ENCODE peak calls at places on chromosome 7, in ten cellular contexts. F is psoas muscle; D is cardiac fibroblast; W is MCF 10A; P is glutamatergic neuron; B is B cell; V is CD4-positive, alpha-beta T cell; J is thoracic aorta; H is testis; T is neural crest cell. C is an unnamed sample.

GRCh38 chr7:28083159-28083997 is 97.2 kb downstream of the JAZF1 start:
- DNase-seq in F (peak; percentile 28), D (peak; percentile 91), W (peak; percentile 91), P (no peak), B (no peak), V (no peak), J (peak; percentile 34), H (peak; percentile 80), T (no peak), C (no peak)

GRCh38 chr7:110534241-110534931 is 556.5 kb upstream of the LRRN3 start:
- DNase-seq in F (no peak), D (peak; percentile 38), W (peak; percentile 90), P (no peak), B (no peak), V (no peak), J (no peak), H (peak; percentile 60), T (no peak), C (no peak)

GRCh38 chr7:46024263-46024916 is 103.3 kb upstream of the IGFBP3 start:
- DNase-seq in F (no peak), D (peak; percentile 35), W (peak; percentile 13), P (no peak), B (no peak), V (no peak), J (no peak), H (no peak), T (no peak), C (no peak)

GRCh38 chr7:12210179-12211053 is 678 bp upstream of the TMEM106B start:
- DNase-seq in F (peak; percentile 16), D (no peak), W (no peak), P (no peak), B (no peak), V (peak; percentile 61), J (no peak), H (peak; percentile 51), T (no peak), C (peak; percentile 10)

GRCh38 chr7:141013345-141013715 is 1.4 kb downstream of the MRPS33 start:
- DNase-seq in F (no peak), D (no peak), W (no peak), P (no peak), B (peak; percentile 15), V (no peak), J (no peak), H (no peak), T (no peak), C (no peak)

GRCh38 chr7:130277763-130278643 is 11.3 kb downstream of the CPA2 start:
- DNase-seq in F (peak; percentile 41), D (peak; percentile 78), W (peak; percentile 55), P (peak; percentile 86), B (no peak), V (no peak), J (no peak), H (peak; percentile 70), T (peak; percentile 34), C (no peak)

GRCh38 chr7:114190387-114190786 is 224.2 kb upstream of the FOXP2 start:
- DNase-seq in F (no peak), D (no peak), W (no peak), P (no peak), B (no peak), V (no peak), J (no peak), H (no peak), T (no peak), C (no peak)

GRCh38 chr7:137846588-137847417 is at the start of gene DGKI:
- DNase-seq in F (peak; percentile 33), D (peak; percentile 25), W (no peak), P (peak; percentile 90), B (peak; percentile 11), V (no peak), J (no peak), H (peak; percentile 50), T (peak; percentile 42), C (peak; percentile 26)

GRCh38 chr7:54546081-54546985 is 4.2 kb downstream of the VSTM2A start:
- DNase-seq in F (no peak), D (no peak), W (no peak), P (peak; percentile 82), B (no peak), V (no peak), J (no peak), H (peak; percentile 48), T (peak; percentile 54), C (peak; percentile 55)

GRCh38 chr7:22900101-22900500 is 77.5 kb upstream of the TOMM7 start:
- DNase-seq in F (no peak), D (no peak), W (no peak), P (no peak), B (no peak), V (no peak), J (no peak), H (no peak), T (no peak), C (no peak)

GRCh38 chr7:107559864-107560263 is 3.9 kb downstream of the COG5 start:
- DNase-seq in F (no peak), D (peak; percentile 69), W (peak; percentile 55), P (no peak), B (no peak), V (no peak), J (no peak), H (no peak), T (no peak), C (no peak)

GRCh38 chr7:26156454-26157365 is 4.7 kb downstream of the NFE2L3 start:
- DNase-seq in F (no peak), D (peak; percentile 95), W (peak; percentile 64), P (no peak), B (peak; percentile 78), V (no peak), J (no peak), H (no peak), T (no peak), C (no peak)

GRCh38 chr7:151871189-151871735 is 5.7 kb downstream of the PRKAG2 start:
- DNase-seq in F (no peak), D (no peak), W (no peak), P (no peak), B (no peak), V (no peak), J (no peak), H (no peak), T (no peak), C (no peak)

GRCh38 chr7:102834999-102835398 is 77.8 kb upstream of the LRRC17 start:
- DNase-seq in F (no peak), D (peak; percentile 92), W (peak; percentile 63), P (no peak), B (no peak), V (no peak), J (no peak), H (no peak), T (no peak), C (no peak)

GRCh38 chr7:13416544-13416943 is 572.9 kb downstream of the ETV1 start:
- DNase-seq in F (no peak), D (no peak), W (no peak), P (no peak), B (no peak), V (no peak), J (no peak), H (no peak), T (no peak), C (no peak)

GRCh38 chr7:158391141-158391540 is 196.5 kb downstream of the PTPRN2 start:
- DNase-seq in F (no peak), D (no peak), W (no peak), P (no peak), B (no peak), V (no peak), J (no peak), H (no peak), T (no peak), C (no peak)

DNA sequence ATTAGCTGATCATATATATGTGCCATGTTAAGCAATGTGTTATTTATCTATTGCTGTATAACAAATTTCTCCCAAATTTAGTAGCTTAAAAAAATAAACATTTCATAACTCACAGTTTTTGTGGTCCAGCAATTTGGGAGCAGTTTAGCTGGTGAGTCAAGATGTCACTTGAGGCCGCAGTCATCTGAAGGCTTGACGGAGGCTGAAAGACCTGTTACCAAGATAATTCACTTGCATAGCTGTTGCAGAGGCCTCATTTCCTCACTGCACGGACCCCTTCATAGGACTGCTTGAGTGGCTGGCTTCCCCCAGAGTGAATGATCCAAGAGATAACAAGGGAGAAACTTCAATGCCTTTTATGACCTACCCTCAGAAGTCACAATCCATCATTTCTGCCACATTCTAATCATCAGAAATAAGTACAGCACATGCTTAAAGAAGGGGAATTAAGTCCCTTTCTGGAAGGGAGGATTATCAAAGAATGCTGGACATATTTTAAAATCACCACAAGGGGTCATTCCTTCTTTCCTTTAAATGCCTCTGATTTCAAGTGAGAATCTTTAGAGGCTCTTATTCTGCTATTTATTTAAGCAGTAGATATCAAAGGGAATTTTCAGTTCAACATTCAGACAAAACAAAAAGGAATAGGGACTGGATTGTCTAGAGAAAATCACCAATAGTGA is 10.5 kb upstream of the SRPK2 start:
- DNase-seq in F (no peak), D (peak; percentile 47), W (no peak), P (no peak), B (no peak), V (no peak), J (no peak), H (no peak), T (no peak), C (no peak)
- TF ChIP-seq CTCF in F (no peak), D (peak; percentile 40), W (peak; percentile 31), P (peak; percentile 23), B (no peak), V (no peak), J (no peak), H (peak; percentile 13), T (peak; percentile 59), C (peak; percentile 37)

GRCh38 chr7:123070702-123071286 is 75.3 kb upstream of the TAS2R16 start:
- DNase-seq in F (no peak), D (peak; percentile 68), W (no peak), P (no peak), B (no peak), V (no peak), J (no peak), H (no peak), T (peak; percentile 4), C (no peak)
- TF ChIP-seq CTCF in F (no peak), D (peak; percentile 67), W (no peak), P (no peak), B (no peak), V (no peak), J (no peak), H (no peak), T (peak; percentile 62), C (peak; percentile 58)

DNA sequence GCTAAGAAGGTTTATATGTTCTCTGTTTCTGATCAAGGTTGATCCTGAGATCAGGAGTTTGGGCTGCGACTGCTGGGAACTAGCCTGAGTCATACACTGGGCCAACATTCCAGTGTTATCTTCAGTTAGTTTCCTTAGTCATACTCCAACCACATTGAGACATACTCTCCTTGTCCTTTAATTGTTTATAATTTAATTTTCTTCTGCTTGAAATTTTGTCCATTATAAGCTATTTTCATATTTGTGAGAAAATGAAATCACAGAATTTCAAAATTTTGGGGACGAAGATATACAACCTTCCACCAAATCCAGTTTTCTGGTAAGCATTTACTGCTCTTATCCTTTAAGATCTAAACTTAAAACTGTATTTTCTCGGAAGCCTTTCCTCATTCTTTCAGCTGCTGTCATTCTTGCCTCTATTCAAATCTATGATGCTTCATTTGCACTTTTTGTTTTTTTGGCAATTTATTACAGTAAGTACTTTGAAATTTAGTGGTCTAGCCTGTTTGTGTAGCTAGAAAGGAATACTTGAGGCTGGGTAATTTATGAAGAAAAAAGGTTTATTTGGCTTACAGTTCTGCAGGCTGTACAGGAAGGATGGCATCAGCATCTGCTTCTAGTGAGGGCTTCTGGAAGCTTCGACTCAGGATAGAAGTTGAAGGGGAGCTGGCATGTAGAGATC is 63.4 kb upstream of the POT1 start:
- DNase-seq in F (no peak), D (peak; percentile 91), W (peak; percentile 73), P (no peak), B (no peak), V (no peak), J (peak; percentile 6), H (no peak), T (no peak), C (no peak)
- TF ChIP-seq CTCF in F (no peak), D (no peak), W (no peak), P (no peak), B (no peak), V (no peak), J (no peak), H (no peak), T (no peak), C (no peak)

GRCh38 chr7:49099587-49100326 is 175.4 kb downstream of the CDC14C start:
- DNase-seq in F (no peak), D (no peak), W (peak; percentile 21), P (no peak), B (no peak), V (no peak), J (no peak), H (no peak), T (no peak), C (no peak)
- TF ChIP-seq CTCF in F (no peak), D (no peak), W (peak; percentile 33), P (no peak), B (no peak), V (no peak), J (no peak), H (no peak), T (peak; percentile 31), C (peak; percentile 49)